ENCODE peak calls at places on chromosomes 2 and 18, in seven cellular contexts. B is sigmoid colon, X is PC-9, M is colonic mucosa, R is transverse colon, Z is GM12865, Q is adrenal gland. A is an unnamed sample.

GRCh38 chr2:160657206-160657605 is 163.6 kb upstream of the RBMS1 start:
- DNase-seq in B (no peak), X (no peak), M (no peak), R (no peak), Z (no peak), Q (no peak), A (no peak)

GRCh38 chr2:129895061-129895460 is 84.4 kb upstream of the RAB6C start:
- DNase-seq in B (no peak), X (no peak), M (no peak), R (no peak), Z (no peak), Q (no peak), A (no peak)

GRCh38 chr18:5519448-5520362 is 24.1 kb downstream of the EPB41L3 start:
- DNase-seq in B (no peak), X (no peak), M (no peak), R (no peak), Z (no peak), Q (no peak), A (no peak)

GRCh38 chr2:48589170-48589767 is 28.4 kb upstream of the GTF2A1L start:
- DNase-seq in B (no peak), X (no peak), M (no peak), R (peak), Z (peak), Q (peak), A (peak)

GRCh38 chr2:2014251-2014761 is 270.0 kb upstream of the PXDN start:
- DNase-seq in B (no peak), X (no peak), M (no peak), R (no peak), Z (no peak), Q (peak), A (no peak)

GRCh38 chr2:50948691-50949090 is 83.2 kb downstream of the NRXN1 start:
- DNase-seq in B (no peak), X (no peak), M (no peak), R (no peak), Z (no peak), Q (no peak), A (no peak)

GRCh38 chr2:127656569-127657231 is 10.7 kb downstream of the GPR17 start:
- DNase-seq in B (peak), X (no peak), M (no peak), R (no peak), Z (no peak), Q (no peak), A (no peak)

GRCh38 chr2:173414823-173415322 is 60.2 kb downstream of the CDCA7 start:
- DNase-seq in B (no peak), X (peak), M (no peak), R (no peak), Z (no peak), Q (no peak), A (no peak)

GRCh38 chr18:59142274-59142673 is 2.6 kb downstream of the SEC11C start:
- DNase-seq in B (no peak), X (no peak), M (no peak), R (no peak), Z (peak), Q (no peak), A (peak)

GRCh38 chr2:230899786-230900185 is 25.3 kb downstream of the GPR55 start:
- DNase-seq in B (no peak), X (no peak), M (no peak), R (no peak), Z (no peak), Q (peak), A (no peak)

GRCh38 chr2:229714736-229715541 is 584 bp upstream of the DNER start:
- DNase-seq in B (peak), X (no peak), M (peak), R (peak), Z (peak), Q (peak), A (peak)

GRCh38 chr2:195563857-195564512 is 93.0 kb upstream of the SLC39A10 start:
- DNase-seq in B (no peak), X (peak), M (no peak), R (no peak), Z (peak), Q (no peak), A (no peak)

GRCh38 chr18:47901624-47902362 is 28.7 kb downstream of the SMAD2 start:
- DNase-seq in B (no peak), X (no peak), M (no peak), R (no peak), Z (peak), Q (no peak), A (peak)

GRCh38 chr2:45823723-45824206 is 172.3 kb downstream of the PRKCE start:
- DNase-seq in B (peak), X (no peak), M (no peak), R (peak), Z (no peak), Q (peak), A (no peak)

GRCh38 chr2:98815795-98816194 is 84.9 kb upstream of the MGAT4A start:
- DNase-seq in B (no peak), X (no peak), M (no peak), R (no peak), Z (no peak), Q (peak), A (no peak)

GRCh38 chr2:152541712-152542111 is 175.5 kb downstream of the PRPF40A start:
- DNase-seq in B (no peak), X (no peak), M (peak), R (no peak), Z (no peak), Q (no peak), A (no peak)

GRCh38 chr2:27249891-27250651 is 12.8 kb downstream of the SLC30A3 start:
- DNase-seq in B (no peak), X (no peak), M (peak), R (peak), Z (peak), Q (peak), A (peak)

GRCh38 chr2:12715258-12715865 is 1.4 kb upstream of the TRIB2 start:
- DNase-seq in B (no peak), X (no peak), M (no peak), R (no peak), Z (no peak), Q (no peak), A (no peak)

GRCh38 chr2:106334802-106335201 is 133.4 kb downstream of the RGPD3 start:
- DNase-seq in B (no peak), X (no peak), M (no peak), R (no peak), Z (no peak), Q (no peak), A (no peak)

GRCh38 chr2:25274868-25275574 is 66.7 kb downstream of the DNMT3A start:
- DNase-seq in B (peak), X (peak), M (peak), R (no peak), Z (peak), Q (peak), A (peak)

GRCh38 chr18:26635466-26635865 is 87.1 kb upstream of the KCTD1 start:
- DNase-seq in B (no peak), X (no peak), M (no peak), R (no peak), Z (no peak), Q (no peak), A (no peak)

GRCh38 chr18:44325903-44326650 is 354.6 kb upstream of the SETBP1 start:
- DNase-seq in B (no peak), X (no peak), M (peak), R (peak), Z (peak), Q (peak), A (peak)

GRCh38 chr2:10331033-10331701 is 28.5 kb downstream of the HPCAL1 start:
- DNase-seq in B (no peak), X (no peak), M (peak), R (peak), Z (peak), Q (peak), A (peak)

GRCh38 chr18:54830260-54830659 is 2.0 kb downstream of the RAB27B start:
- DNase-seq in B (no peak), X (peak), M (no peak), R (no peak), Z (no peak), Q (no peak), A (no peak)

GRCh38 chr2:217086038-217086522 is 226.2 kb upstream of the TNP1 start:
- DNase-seq in B (no peak), X (no peak), M (no peak), R (no peak), Z (peak), Q (no peak), A (peak)

GRCh38 chr2:1591978-1592907 is 152.1 kb downstream of the PXDN start:
- DNase-seq in B (peak), X (no peak), M (peak), R (peak), Z (no peak), Q (peak), A (no peak)

GRCh38 chr2:99336780-99337163 is 417 bp upstream of the EIF5B start:
- DNase-seq in B (no peak), X (no peak), M (peak), R (no peak), Z (no peak), Q (no peak), A (no peak)

GRCh38 chr2:44766220-44766619 is 175.3 kb upstream of the SIX3 start:
- DNase-seq in B (no peak), X (no peak), M (no peak), R (no peak), Z (no peak), Q (no peak), A (no peak)

GRCh38 chr2:224252601-224253000 is 149.3 kb downstream of the FAM124B start:
- DNase-seq in B (no peak), X (no peak), M (no peak), R (no peak), Z (no peak), Q (no peak), A (no peak)

GRCh38 chr2:178320011-178320410 is 125.7 kb downstream of the OSBPL6 start:
- DNase-seq in B (no peak), X (no peak), M (no peak), R (no peak), Z (no peak), Q (no peak), A (no peak)

GRCh38 chr18:64009305-64009704 is 39.4 kb downstream of the SERPINB8 start:
- DNase-seq in B (no peak), X (no peak), M (no peak), R (no peak), Z (no peak), Q (no peak), A (no peak)

GRCh38 chr18:77165489-77166415 is 33.2 kb upstream of the MBP start:
- DNase-seq in B (peak), X (no peak), M (no peak), R (no peak), Z (no peak), Q (no peak), A (no peak)

GRCh38 chr2:152542995-152543481 is 174.2 kb downstream of the PRPF40A start:
- DNase-seq in B (no peak), X (peak), M (no peak), R (no peak), Z (no peak), Q (peak), A (no peak)

GRCh38 chr2:28956415-28956826 is 24.7 kb upstream of the TOGARAM2 start:
- DNase-seq in B (no peak), X (no peak), M (no peak), R (no peak), Z (peak), Q (peak), A (peak)

GRCh38 chr2:2547451-2547850 is 216.4 kb upstream of the MYT1L start:
- DNase-seq in B (no peak), X (no peak), M (no peak), R (no peak), Z (no peak), Q (no peak), A (no peak)

GRCh38 chr2:234630676-234631350 is 133.9 kb upstream of the ARL4C start:
- DNase-seq in B (no peak), X (peak), M (no peak), R (no peak), Z (no peak), Q (no peak), A (no peak)

GRCh38 chr2:234631896-234632514 is 135.1 kb upstream of the ARL4C start:
- DNase-seq in B (no peak), X (peak), M (no peak), R (no peak), Z (no peak), Q (no peak), A (no peak)

GRCh38 chr2:234632527-234633391 is 135.9 kb upstream of the ARL4C start:
- DNase-seq in B (no peak), X (peak), M (no peak), R (no peak), Z (no peak), Q (no peak), A (no peak)

GRCh38 chr2:234633581-234634230 is 136.8 kb upstream of the ARL4C start:
- DNase-seq in B (no peak), X (peak), M (no peak), R (no peak), Z (no peak), Q (no peak), A (no peak)

DNA sequence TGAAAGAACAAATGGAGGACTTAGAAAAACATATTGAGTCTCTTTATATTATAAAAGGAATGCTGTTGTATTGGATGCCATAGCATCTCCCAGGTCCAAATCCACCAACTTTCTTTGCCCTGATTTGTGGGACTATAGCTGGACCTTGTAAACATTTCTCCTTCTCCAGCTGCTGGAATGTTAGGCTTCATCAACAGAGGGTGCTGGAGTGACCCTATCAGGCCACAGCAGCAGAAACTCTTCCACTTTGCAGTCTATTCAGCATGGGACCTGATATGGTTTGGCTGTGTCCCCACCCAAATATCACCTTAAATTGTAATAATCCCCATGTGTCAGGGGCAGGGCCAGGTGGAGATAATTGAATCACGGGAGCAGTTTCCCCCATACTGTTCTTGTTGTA is 138.4 kb upstream of the ARL4C start:
- DNase-seq in B (no peak), X (no peak), M (no peak), R (no peak), Z (no peak), Q (no peak), A (no peak)
- TF ChIP-seq CTCF in B (no peak), X (no peak), M (no peak), R (no peak), Z (no peak), Q (no peak), A (no peak)

DNA sequence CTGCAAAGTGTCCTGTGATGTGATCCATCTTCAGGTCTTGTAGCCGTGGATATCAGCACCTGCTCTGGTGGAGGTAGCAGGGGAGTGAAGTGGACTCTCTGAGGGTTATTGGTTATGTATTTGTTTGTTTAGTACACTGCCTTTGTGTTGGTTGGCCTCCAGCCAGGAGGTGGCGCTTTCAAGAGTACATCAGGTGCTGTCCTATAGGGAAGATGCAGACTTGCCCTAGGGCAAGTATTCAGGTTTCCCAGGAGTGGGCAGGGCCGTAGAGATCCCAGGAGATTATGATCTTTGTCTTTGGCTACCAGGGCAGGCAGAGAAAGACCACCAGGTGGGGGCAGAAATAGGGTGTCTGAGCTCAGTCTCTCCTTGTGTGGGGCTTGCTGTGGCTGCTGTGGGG is 411.8 kb downstream of the SOX11 start:
- DNase-seq in B (no peak), X (peak), M (peak), R (no peak), Z (peak), Q (no peak), A (no peak)
- TF ChIP-seq CTCF in B (no peak), X (no peak), M (no peak), R (no peak), Z (peak), Q (no peak), A (peak)

GRCh38 chr2:21415234-21415633 is 291.5 kb downstream of the TDRD15 start:
- DNase-seq in B (no peak), X (peak), M (no peak), R (no peak), Z (no peak), Q (no peak), A (no peak)
- TF ChIP-seq CTCF in B (no peak), X (no peak), M (no peak), R (no peak), Z (peak), Q (no peak), A (no peak)

GRCh38 chr2:186241874-186242273 is 244.2 kb upstream of the ZC3H15 start:
- DNase-seq in B (no peak), X (no peak), M (no peak), R (no peak), Z (no peak), Q (no peak), A (no peak)
- TF ChIP-seq CTCF in B (no peak), X (no peak), M (no peak), R (no peak), Z (no peak), Q (no peak), A (no peak)

GRCh38 chr2:234823196-234823876 is 128.5 kb upstream of the SH3BP4 start:
- DNase-seq in B (peak), X (no peak), M (peak), R (no peak), Z (no peak), Q (no peak), A (no peak)

GRCh38 chr2:234821946-234822470 is 129.8 kb upstream of the SH3BP4 start:
- DNase-seq in B (no peak), X (no peak), M (no peak), R (no peak), Z (no peak), Q (no peak), A (no peak)

GRCh38 chr2:234816056-234816455 is 135.8 kb upstream of the SH3BP4 start:
- DNase-seq in B (no peak), X (no peak), M (no peak), R (no peak), Z (no peak), Q (no peak), A (no peak)

GRCh38 chr2:234816491-234816890 is 135.3 kb upstream of the SH3BP4 start:
- DNase-seq in B (no peak), X (no peak), M (no peak), R (no peak), Z (no peak), Q (no peak), A (no peak)

GRCh38 chr2:234818937-234819336 is 132.9 kb upstream of the SH3BP4 start:
- DNase-seq in B (no peak), X (no peak), M (no peak), R (no peak), Z (no peak), Q (no peak), A (no peak)
- TF ChIP-seq CTCF in B (no peak), X (no peak), M (no peak), R (no peak), Z (no peak), Q (no peak), A (no peak)

DNA sequence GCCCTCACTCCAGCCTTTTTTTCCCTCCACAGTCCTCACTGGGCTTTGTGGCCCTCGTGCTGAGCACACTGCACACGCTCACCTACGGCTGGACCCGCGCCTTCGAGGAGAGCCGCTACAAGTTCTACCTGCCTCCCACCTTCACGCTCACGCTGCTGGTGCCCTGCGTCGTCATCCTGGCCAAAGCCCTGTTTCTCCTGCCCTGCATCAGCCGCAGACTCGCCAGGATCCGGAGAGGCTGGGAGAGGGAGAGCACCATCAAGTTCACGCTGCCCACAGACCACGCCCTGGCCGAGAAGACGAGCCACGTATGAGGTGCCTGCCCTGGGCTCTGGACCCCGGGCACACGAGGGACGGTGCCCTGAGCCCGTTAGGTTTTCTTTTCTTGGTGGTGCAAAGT is 39.4 kb downstream of the STEAP3 start:
- DNase-seq in B (no peak), X (no peak), M (no peak), R (no peak), Z (no peak), Q (peak), A (no peak)
- TF ChIP-seq CTCF in B (no peak), X (no peak), M (no peak), R (no peak), Z (no peak), Q (no peak), A (no peak)

GRCh38 chr18:21663615-21664014 is 41.0 kb downstream of the ABHD3 start:
- DNase-seq in B (no peak), X (no peak), M (no peak), R (no peak), Z (no peak), Q (peak), A (no peak)
- TF ChIP-seq CTCF in B (no peak), X (no peak), M (no peak), R (no peak), Z (no peak), Q (no peak), A (no peak)